ENCODE peak calls at places on chromosomes 12 and 14, in ten cellular contexts. S is choroid plexus epithelial cell, Q is right atrium auricular region, U is cardiac muscle cell, W is B cell, B is AG10803, I is AG04450, C is IMR-90, A is pancreas, M is A549. F is an unnamed sample.

GRCh38 chr14:37594916-37595808 is at the start of the genes FOXA1 and TTC6:
- DNase-seq in S (no peak), Q (no peak), U (peak; percentile 48), W (peak; percentile 48), B (peak; percentile 22), I (no peak), C (peak; percentile 24), A (peak; percentile 82), M (peak; percentile 83), F (no peak)

GRCh38 chr14:68663385-68664076 is 129.3 kb downstream of the ZFP36L1 start:
- DNase-seq in S (no peak), Q (peak; percentile 57), U (no peak), W (peak; percentile 29), B (peak; percentile 36), I (no peak), C (peak; percentile 91), A (no peak), M (no peak), F (no peak)

GRCh38 chr14:85191986-85192385 is 338.0 kb upstream of the FLRT2 start:
- DNase-seq in S (no peak), Q (no peak), U (no peak), W (no peak), B (no peak), I (no peak), C (no peak), A (no peak), M (no peak), F (no peak)

GRCh38 chr14:89303452-89304435 is 113.3 kb downstream of the FOXN3 start:
- DNase-seq in S (peak; percentile 93), Q (peak; percentile 77), U (peak; percentile 83), W (peak; percentile 50), B (peak; percentile 79), I (peak; percentile 82), C (peak; percentile 95), A (no peak), M (no peak), F (no peak)

GRCh38 chr12:69546693-69547438 is 38.4 kb upstream of the CCT2 start:
- DNase-seq in S (no peak), Q (no peak), U (no peak), W (no peak), B (no peak), I (no peak), C (no peak), A (no peak), M (no peak), F (no peak)

GRCh38 chr14:76720382-76720813 is 40.9 kb upstream of the VASH1 start:
- DNase-seq in S (peak; percentile 70), Q (peak; percentile 84), U (peak; percentile 81), W (no peak), B (peak; percentile 34), I (peak; percentile 10), C (peak; percentile 38), A (no peak), M (no peak), F (no peak)

GRCh38 chr12:33770652-33771051 is 251.6 kb upstream of the ALG10 start:
- DNase-seq in S (no peak), Q (no peak), U (no peak), W (no peak), B (no peak), I (no peak), C (no peak), A (no peak), M (no peak), F (no peak)

GRCh38 chr12:93699271-93700141 is 22.3 kb downstream of the CRADD start:
- DNase-seq in S (peak; percentile 79), Q (no peak), U (no peak), W (no peak), B (peak; percentile 71), I (peak; percentile 76), C (peak; percentile 93), A (no peak), M (no peak), F (no peak)

GRCh38 chr14:90599748-90600507 is 203.1 kb downstream of the CALM1 start:
- DNase-seq in S (peak; percentile 57), Q (no peak), U (no peak), W (no peak), B (peak; percentile 4), I (no peak), C (peak; percentile 46), A (no peak), M (peak; percentile 35), F (no peak)

GRCh38 chr14:57865450-57866198 is at the start of gene SLC35F4:
- DNase-seq in S (peak; percentile 14), Q (no peak), U (peak; percentile 88), W (peak; percentile 18), B (no peak), I (no peak), C (no peak), A (peak; percentile 77), M (no peak), F (no peak)

GRCh38 chr12:48816148-48816854 is 2.0 kb upstream of the CACNB3 start:
- DNase-seq in S (peak; percentile 25), Q (no peak), U (no peak), W (no peak), B (no peak), I (no peak), C (no peak), A (no peak), M (no peak), F (no peak)

GRCh38 chr14:65966188-65966587 is 520.0 kb upstream of the CCDC196 start:
- DNase-seq in S (no peak), Q (no peak), U (no peak), W (no peak), B (no peak), I (no peak), C (no peak), A (no peak), M (no peak), F (no peak)
- TF ChIP-seq CTCF in S (no peak), Q (no peak), U (no peak), W (no peak), B (no peak), I (no peak), C (no peak), A (no peak), M (no peak), F (no peak)

GRCh38 chr12:128708789-128709188 is 115.0 kb downstream of the SLC15A4 start:
- DNase-seq in S (no peak), Q (no peak), U (no peak), W (no peak), B (no peak), I (no peak), C (no peak), A (no peak), M (no peak), F (no peak)

GRCh38 chr12:128711486-128711885 is 112.3 kb downstream of the SLC15A4 start:
- DNase-seq in S (no peak), Q (no peak), U (no peak), W (no peak), B (no peak), I (no peak), C (no peak), A (no peak), M (no peak), F (no peak)

GRCh38 chr12:128705140-128705539 is 118.6 kb downstream of the SLC15A4 start:
- DNase-seq in S (no peak), Q (no peak), U (no peak), W (no peak), B (no peak), I (no peak), C (no peak), A (no peak), M (no peak), F (no peak)

GRCh38 chr12:128712622-128713021 is 111.1 kb downstream of the SLC15A4 start:
- DNase-seq in S (no peak), Q (no peak), U (no peak), W (no peak), B (no peak), I (no peak), C (no peak), A (no peak), M (no peak), F (no peak)

GRCh38 chr12:128707488-128707887 is 116.3 kb downstream of the SLC15A4 start:
- DNase-seq in S (no peak), Q (no peak), U (no peak), W (no peak), B (no peak), I (no peak), C (no peak), A (no peak), M (no peak), F (no peak)
- TF ChIP-seq CTCF in S (no peak), Q (no peak), U (no peak), W (no peak), B (no peak), I (no peak), C (no peak), A (no peak), M (no peak), F (peak; percentile 32)

GRCh38 chr14:99401196-99401595 is 79.5 kb downstream of the SETD3 start:
- DNase-seq in S (no peak), Q (no peak), U (no peak), W (no peak), B (no peak), I (no peak), C (no peak), A (no peak), M (no peak), F (no peak)

GRCh38 chr14:99397698-99398097 is 83.0 kb downstream of the SETD3 start:
- DNase-seq in S (no peak), Q (no peak), U (no peak), W (no peak), B (no peak), I (no peak), C (no peak), A (no peak), M (no peak), F (no peak)

GRCh38 chr14:99407416-99407815 is 73.2 kb downstream of the SETD3 start:
- DNase-seq in S (no peak), Q (no peak), U (no peak), W (no peak), B (no peak), I (no peak), C (no peak), A (no peak), M (no peak), F (no peak)

GRCh38 chr14:99401624-99402282 is 78.9 kb downstream of the SETD3 start:
- DNase-seq in S (no peak), Q (no peak), U (no peak), W (no peak), B (no peak), I (no peak), C (no peak), A (no peak), M (no peak), F (no peak)

DNA sequence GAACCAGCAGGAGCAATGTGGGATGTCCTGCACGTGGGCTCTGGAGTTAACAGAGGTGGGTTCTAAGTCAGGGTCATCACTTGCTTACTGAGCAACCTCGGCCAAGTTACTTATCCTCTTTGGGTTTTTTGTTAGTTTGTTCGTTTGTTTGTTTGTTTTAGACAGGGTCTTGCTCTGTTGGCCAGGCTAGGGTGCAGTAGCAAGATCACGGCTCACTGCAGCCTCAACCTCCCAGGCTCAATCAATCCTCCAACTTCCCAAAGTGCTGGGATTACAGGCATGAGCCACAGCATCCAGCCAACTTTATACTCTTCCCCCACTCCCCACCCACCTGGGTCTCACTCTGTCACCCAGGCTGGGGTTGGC is 78.4 kb downstream of the SETD3 start:
- DNase-seq in S (no peak), Q (no peak), U (no peak), W (no peak), B (no peak), I (no peak), C (no peak), A (no peak), M (no peak), F (no peak)
- TF ChIP-seq CTCF in S (no peak), Q (no peak), U (no peak), W (no peak), B (no peak), I (no peak), C (no peak), A (no peak), M (no peak), F (no peak)

GRCh38 chr12:110704750-110705149 is 15.8 kb upstream of the HVCN1 start:
- DNase-seq in S (no peak), Q (no peak), U (no peak), W (no peak), B (no peak), I (no peak), C (no peak), A (no peak), M (peak; percentile 53), F (no peak)
- TF ChIP-seq CTCF in S (peak; percentile 49), Q (no peak), U (peak; percentile 20), W (no peak), B (no peak), I (peak; percentile 30), C (no peak), A (peak; percentile 12), M (peak; percentile 15), F (no peak)

F was measured in Panc1.